ENCODE peak calls at places on chromosomes 7 and 10, in four cellular contexts. D is stimulated activated effector memory CD8-positive, alpha-beta T cell treated with anti-CD3 and anti-CD28 coated beads, Interleukin-12 subunit alpha, Interleukin-12 subunit beta, amount 100 ng/mL, for 72 hours; C is left cardiac atrium; E is nucleus accumbens. O is an unnamed sample.

GRCh38 chr10:72328829-72329204 is 25.9 kb downstream of the DNAJB12 start:
- DNase-seq in D (peak), C (no peak), E (no peak), O (no peak)

GRCh38 chr7:27723086-27723485 is 16.9 kb upstream of the TAX1BP1 start:
- DNase-seq in D (no peak), C (no peak), E (no peak), O (no peak)

GRCh38 chr7:99938296-99938695 is 8.9 kb upstream of the GJC3 start:
- DNase-seq in D (no peak), C (no peak), E (no peak), O (no peak)

GRCh38 chr10:88702848-88703597 is 3.0 kb upstream of the LIPK start:
- DNase-seq in D (no peak), C (no peak), E (no peak), O (no peak)

GRCh38 chr7:39091774-39092173 is 114.1 kb downstream of the POU6F2 start:
- DNase-seq in D (no peak), C (no peak), E (no peak), O (no peak)

GRCh38 chr7:22675917-22676343 is 51.1 kb upstream of the IL6 start:
- DNase-seq in D (no peak), C (peak), E (no peak), O (no peak)

GRCh38 chr10:4243651-4244050 is 458.6 kb upstream of the KLF6 start:
- DNase-seq in D (peak), C (no peak), E (no peak), O (no peak)

GRCh38 chr7:85516675-85517074 is 329.8 kb upstream of the SEMA3D start:
- DNase-seq in D (no peak), C (no peak), E (no peak), O (no peak)

GRCh38 chr10:129107525-129107924 is 359.5 kb upstream of the MGMT start:
- DNase-seq in D (no peak), C (no peak), E (no peak), O (no peak)

GRCh38 chr7:118109607-118110006 is 74.4 kb upstream of the LSM8 start:
- DNase-seq in D (no peak), C (no peak), E (no peak), O (no peak)

GRCh38 chr7:46256870-46257528 is 335.9 kb upstream of the IGFBP3 start:
- DNase-seq in D (no peak), C (no peak), E (no peak), O (no peak)

GRCh38 chr10:22230331-22230833 is 12.6 kb upstream of the EBLN1 start:
- DNase-seq in D (no peak), C (no peak), E (no peak), O (no peak)

GRCh38 chr10:119368581-119368980 is 161.2 kb downstream of the GRK5 start:
- DNase-seq in D (no peak), C (no peak), E (no peak), O (no peak)

GRCh38 chr7:97373743-97374142 is 256.2 kb downstream of the SDHAF3 start:
- DNase-seq in D (no peak), C (no peak), E (no peak), O (no peak)

GRCh38 chr10:99976886-99977391 is 32.8 kb downstream of the DNMBP start:
- DNase-seq in D (no peak), C (no peak), E (no peak), O (no peak)

GRCh38 chr10:52420656-52421055 is 106.6 kb downstream of the DKK1 start:
- DNase-seq in D (no peak), C (no peak), E (no peak), O (no peak)

GRCh38 chr7:22572937-22573336 is 72.9 kb upstream of the STEAP1B start:
- DNase-seq in D (no peak), C (no peak), E (no peak), O (no peak)

GRCh38 chr10:89644967-89645741 is at the start of gene PANK1:
- DNase-seq in D (peak), C (peak), E (peak), O (peak)

GRCh38 chr10:48187713-48188541 is 86.6 kb downstream of the FRMPD2 start:
- DNase-seq in D (no peak), C (no peak), E (no peak), O (no peak)

GRCh38 chr10:17169807-17170206 is 31.7 kb downstream of the TRDMT1 start:
- DNase-seq in D (no peak), C (no peak), E (no peak), O (no peak)

GRCh38 chr7:69430502-69431145 is 167.7 kb upstream of the AUTS2 start:
- DNase-seq in D (no peak), C (peak), E (no peak), O (no peak)

GRCh38 chr10:21732067-21732772 is 198.2 kb downstream of the MLLT10 start:
- DNase-seq in D (no peak), C (peak), E (peak), O (peak)